ENCODE peak calls at places on chromosome 9, in eight cellular contexts. A, L, J, U, G, B, D and M are unnamed samples.

GRCh38 chr9:120438111-120438510 is 141.9 kb downstream of the CDK5RAP2 start:
- DNase-seq in A (no peak), L (no peak), J (no peak), U (no peak), G (no peak), B (no peak), D (peak), M (no peak)

GRCh38 chr9:86978986-86979385 is 31.7 kb upstream of the GAS1 start:
- DNase-seq in A (no peak), L (no peak), J (no peak), U (no peak), G (peak), B (no peak), D (peak), M (no peak)

GRCh38 chr9:70618784-70619183 is 204.3 kb upstream of the KLF9 start:
- DNase-seq in A (no peak), L (no peak), J (no peak), U (no peak), G (no peak), B (peak), D (peak), M (no peak)

GRCh38 chr9:1709347-1709746 is 305.8 kb upstream of the SMARCA2 start:
- DNase-seq in A (no peak), L (no peak), J (no peak), U (no peak), G (peak), B (no peak), D (no peak), M (no peak)

GRCh38 chr9:126146254-126147145 is 180.1 kb upstream of the MVB12B start:
- DNase-seq in A (no peak), L (no peak), J (peak), U (peak), G (peak), B (no peak), D (no peak), M (peak)

GRCh38 chr9:19130436-19130835 is 3.1 kb upstream of the PLIN2 start:
- DNase-seq in A (no peak), L (no peak), J (no peak), U (no peak), G (peak), B (no peak), D (no peak), M (no peak)

GRCh38 chr9:126985870-126986498 is 71.4 kb downstream of the RALGPS1 start:
- DNase-seq in A (peak), L (no peak), J (peak), U (peak), G (no peak), B (peak), D (peak), M (peak)

GRCh38 chr9:125100822-125101221 is 42.5 kb downstream of the SCAI start:
- DNase-seq in A (no peak), L (no peak), J (no peak), U (no peak), G (no peak), B (no peak), D (no peak), M (no peak)